ENCODE peak calls at places on chromosome 1, in ten cellular contexts. One of them, this sample, is unnamed.

GRCh38 chr1:23960291-23960718 is 677 bp downstream of the PNRC2 start:
- DNase-seq in left lung: no peak
- DNase-seq in EL: peak; percentile 46
- DNase-seq in CD4-positive, alpha-beta memory T cell: no peak
- DNase-seq in AG08396: no peak
- DNase-seq in dorsolateral prefrontal cortex: no peak
- DNase-seq in KBM-7: no peak
- DNase-seq in RPMI8226: peak; percentile 18
- DNase-seq in activated T-helper 1 cell treated with anti-CD3 and anti-CD28 coated beads, Interleukin-2, amount 50 U/mL, for 16 hours: no peak
- DNase-seq in tibial artery: no peak
- DNase-seq in this sample: peak; percentile 59

GRCh38 chr1:20278692-20279130 is 12.0 kb upstream of the VWA5B1 start:
- DNase-seq in left lung: no peak
- DNase-seq in EL: no peak
- DNase-seq in CD4-positive, alpha-beta memory T cell: no peak
- DNase-seq in AG08396: no peak
- DNase-seq in dorsolateral prefrontal cortex: no peak
- DNase-seq in KBM-7: no peak
- DNase-seq in RPMI8226: no peak
- DNase-seq in activated T-helper 1 cell treated with anti-CD3 and anti-CD28 coated beads, Interleukin-2, amount 50 U/mL, for 16 hours: no peak
- DNase-seq in tibial artery: no peak
- DNase-seq in this sample: no peak

GRCh38 chr1:5562769-5563168 is 429.5 kb downstream of the NPHP4 start:
- DNase-seq in left lung: no peak
- DNase-seq in EL: no peak
- DNase-seq in CD4-positive, alpha-beta memory T cell: no peak
- DNase-seq in AG08396: no peak
- DNase-seq in dorsolateral prefrontal cortex: no peak
- DNase-seq in KBM-7: no peak
- DNase-seq in RPMI8226: no peak
- DNase-seq in activated T-helper 1 cell treated with anti-CD3 and anti-CD28 coated beads, Interleukin-2, amount 50 U/mL, for 16 hours: no peak
- DNase-seq in tibial artery: no peak
- DNase-seq in this sample: no peak

GRCh38 chr1:117058810-117059209 is 1.3 kb upstream of the TTF2 start:
- DNase-seq in left lung: no peak
- DNase-seq in EL: no peak
- DNase-seq in CD4-positive, alpha-beta memory T cell: no peak
- DNase-seq in AG08396: no peak
- DNase-seq in dorsolateral prefrontal cortex: no peak
- DNase-seq in KBM-7: peak; percentile 17
- DNase-seq in RPMI8226: peak; percentile 4
- DNase-seq in activated T-helper 1 cell treated with anti-CD3 and anti-CD28 coated beads, Interleukin-2, amount 50 U/mL, for 16 hours: no peak
- DNase-seq in tibial artery: no peak
- DNase-seq in this sample: no peak

GRCh38 chr1:37793773-37794371 is at the start of gene MANEAL:
- DNase-seq in left lung: no peak
- DNase-seq in EL: peak; percentile 61
- DNase-seq in CD4-positive, alpha-beta memory T cell: peak; percentile 8
- DNase-seq in AG08396: peak; percentile 83
- DNase-seq in dorsolateral prefrontal cortex: peak; percentile 54
- DNase-seq in KBM-7: peak; percentile 64
- DNase-seq in RPMI8226: peak; percentile 80
- DNase-seq in activated T-helper 1 cell treated with anti-CD3 and anti-CD28 coated beads, Interleukin-2, amount 50 U/mL, for 16 hours: no peak
- DNase-seq in tibial artery: peak; percentile 23
- DNase-seq in this sample: no peak

GRCh38 chr1:233355841-233356704 is 28.5 kb downstream of the MAP3K21 start:
- DNase-seq in left lung: no peak
- DNase-seq in EL: no peak
- DNase-seq in CD4-positive, alpha-beta memory T cell: no peak
- DNase-seq in AG08396: no peak
- DNase-seq in dorsolateral prefrontal cortex: no peak
- DNase-seq in KBM-7: no peak
- DNase-seq in RPMI8226: no peak
- DNase-seq in activated T-helper 1 cell treated with anti-CD3 and anti-CD28 coated beads, Interleukin-2, amount 50 U/mL, for 16 hours: no peak
- DNase-seq in tibial artery: no peak
- DNase-seq in this sample: no peak

GRCh38 chr1:9672444-9672843 is 20.9 kb downstream of the PIK3CD start:
- DNase-seq in left lung: no peak
- DNase-seq in EL: no peak
- DNase-seq in CD4-positive, alpha-beta memory T cell: no peak
- DNase-seq in AG08396: no peak
- DNase-seq in dorsolateral prefrontal cortex: no peak
- DNase-seq in KBM-7: no peak
- DNase-seq in RPMI8226: no peak
- DNase-seq in activated T-helper 1 cell treated with anti-CD3 and anti-CD28 coated beads, Interleukin-2, amount 50 U/mL, for 16 hours: no peak
- DNase-seq in tibial artery: no peak
- DNase-seq in this sample: no peak

GRCh38 chr1:40462956-40463590 is 12.8 kb downstream of the ZFP69B start:
- DNase-seq in left lung: no peak
- DNase-seq in EL: no peak
- DNase-seq in CD4-positive, alpha-beta memory T cell: no peak
- DNase-seq in AG08396: no peak
- DNase-seq in dorsolateral prefrontal cortex: no peak
- DNase-seq in KBM-7: peak; percentile 34
- DNase-seq in RPMI8226: no peak
- DNase-seq in activated T-helper 1 cell treated with anti-CD3 and anti-CD28 coated beads, Interleukin-2, amount 50 U/mL, for 16 hours: no peak
- DNase-seq in tibial artery: no peak
- DNase-seq in this sample: no peak

GRCh38 chr1:196438324-196438723 is 169.9 kb downstream of the KCNT2 start:
- DNase-seq in left lung: no peak
- DNase-seq in EL: no peak
- DNase-seq in CD4-positive, alpha-beta memory T cell: no peak
- DNase-seq in AG08396: no peak
- DNase-seq in dorsolateral prefrontal cortex: no peak
- DNase-seq in KBM-7: peak; percentile 31
- DNase-seq in RPMI8226: no peak
- DNase-seq in activated T-helper 1 cell treated with anti-CD3 and anti-CD28 coated beads, Interleukin-2, amount 50 U/mL, for 16 hours: no peak
- DNase-seq in tibial artery: no peak
- DNase-seq in this sample: peak; percentile 94

GRCh38 chr1:224168859-224169380 is 14.1 kb upstream of the DEGS1 start:
- DNase-seq in left lung: no peak
- DNase-seq in EL: peak; percentile 77
- DNase-seq in CD4-positive, alpha-beta memory T cell: peak; percentile 62
- DNase-seq in AG08396: peak; percentile 57
- DNase-seq in dorsolateral prefrontal cortex: no peak
- DNase-seq in KBM-7: peak; percentile 82
- DNase-seq in RPMI8226: peak; percentile 31
- DNase-seq in activated T-helper 1 cell treated with anti-CD3 and anti-CD28 coated beads, Interleukin-2, amount 50 U/mL, for 16 hours: no peak
- DNase-seq in tibial artery: no peak
- DNase-seq in this sample: peak; percentile 96

GRCh38 chr1:222038971-222039370 is 297.1 kb upstream of the DUSP10 start:
- DNase-seq in left lung: no peak
- DNase-seq in EL: no peak
- DNase-seq in CD4-positive, alpha-beta memory T cell: no peak
- DNase-seq in AG08396: no peak
- DNase-seq in dorsolateral prefrontal cortex: no peak
- DNase-seq in KBM-7: no peak
- DNase-seq in RPMI8226: no peak
- DNase-seq in activated T-helper 1 cell treated with anti-CD3 and anti-CD28 coated beads, Interleukin-2, amount 50 U/mL, for 16 hours: no peak
- DNase-seq in tibial artery: no peak
- DNase-seq in this sample: no peak

GRCh38 chr1:51708911-51709760 is 92.2 kb downstream of the OSBPL9 start:
- DNase-seq in left lung: no peak
- DNase-seq in EL: no peak
- DNase-seq in CD4-positive, alpha-beta memory T cell: no peak
- DNase-seq in AG08396: no peak
- DNase-seq in dorsolateral prefrontal cortex: no peak
- DNase-seq in KBM-7: no peak
- DNase-seq in RPMI8226: no peak
- DNase-seq in activated T-helper 1 cell treated with anti-CD3 and anti-CD28 coated beads, Interleukin-2, amount 50 U/mL, for 16 hours: no peak
- DNase-seq in tibial artery: no peak
- DNase-seq in this sample: no peak

GRCh38 chr1:213783898-213784297 is 203.9 kb upstream of the PROX1 start:
- DNase-seq in left lung: no peak
- DNase-seq in EL: no peak
- DNase-seq in CD4-positive, alpha-beta memory T cell: peak; percentile 11
- DNase-seq in AG08396: no peak
- DNase-seq in dorsolateral prefrontal cortex: no peak
- DNase-seq in KBM-7: peak; percentile 41
- DNase-seq in RPMI8226: no peak
- DNase-seq in activated T-helper 1 cell treated with anti-CD3 and anti-CD28 coated beads, Interleukin-2, amount 50 U/mL, for 16 hours: no peak
- DNase-seq in tibial artery: no peak
- DNase-seq in this sample: no peak

This sample was measured in renal cortical epithelial cell.